ENCODE peak calls at places on chromosomes 5 and 9, in nine cellular contexts. B, T, I, K, F, Q, V, A and O are unnamed samples. For H3K27me3, the result is how much of the 10 kb centered on the place peaks cover.

GRCh38 chr5:146890073-146890472 is 11.5 kb upstream of the PPP2R2B start:
- DNase-seq in B (no peak), T (no peak), I (no peak), K (no peak), F (no peak), Q (no peak), V (no peak), A (no peak), O (no peak)

GRCh38 chr9:132288956-132289355 is 65.8 kb downstream of the SETX start:
- DNase-seq in B (no peak), T (no peak), I (no peak), K (no peak), F (no peak), Q (no peak), V (peak), A (peak), O (peak)

GRCh38 chr9:109272745-109273144 is 48.1 kb downstream of the EPB41L4B start:
- DNase-seq in B (no peak), T (no peak), I (no peak), K (no peak), F (no peak), Q (no peak), V (peak), A (peak), O (no peak)

GRCh38 chr9:109399258-109399767 is 78.5 kb upstream of the EPB41L4B start:
- DNase-seq in B (no peak), T (no peak), I (no peak), K (no peak), F (no peak), Q (no peak), V (no peak), A (no peak), O (no peak)

GRCh38 chr5:170218730-170219129 is 14.1 kb upstream of the C5orf58 start:
- DNase-seq in B (no peak), T (no peak), I (no peak), K (no peak), F (no peak), Q (no peak), V (no peak), A (no peak), O (no peak)

GRCh38 chr9:70043689-70044449 is at the start of gene MAMDC2:
- DNase-seq in B (peak), T (peak), I (peak), K (no peak), F (no peak), Q (no peak), V (peak), A (peak), O (no peak)

GRCh38 chr9:12880406-12881016 is 105.7 kb downstream of the LURAP1L start:
- DNase-seq in B (no peak), T (no peak), I (no peak), K (no peak), F (no peak), Q (peak), V (peak), A (no peak), O (no peak)

GRCh38 chr5:146877178-146877681 is 1.3 kb downstream of the PPP2R2B start:
- DNase-seq in B (no peak), T (no peak), I (no peak), K (no peak), F (no peak), Q (no peak), V (no peak), A (no peak), O (no peak)

GRCh38 chr5:75933489-75933888 is 149.7 kb upstream of the SV2C start:
- DNase-seq in B (no peak), T (no peak), I (no peak), K (no peak), F (no peak), Q (no peak), V (no peak), A (no peak), O (no peak)

GRCh38 chr5:71891856-71892255 is 172.8 kb downstream of the CARTPT start:
- DNase-seq in B (peak), T (no peak), I (no peak), K (no peak), F (peak), Q (no peak), V (peak), A (peak), O (peak)

GRCh38 chr9:124809741-124810500 is 33.0 kb downstream of the OLFML2A start:
- DNase-seq in B (no peak), T (no peak), I (no peak), K (no peak), F (no peak), Q (no peak), V (no peak), A (no peak), O (no peak)

GRCh38 chr5:116577064-116577788 is 2.6 kb upstream of the SEMA6A start:
- DNase-seq in B (peak), T (no peak), I (no peak), K (peak), F (no peak), Q (no peak), V (no peak), A (no peak), O (no peak)

GRCh38 chr5:152688561-152689274 is 283.6 kb upstream of the NMUR2 start:
- DNase-seq in B (no peak), T (peak), I (no peak), K (no peak), F (peak), Q (no peak), V (peak), A (peak), O (no peak)

GRCh38 chr5:1536298-1537165 is 12.8 kb upstream of the LPCAT1 start:
- DNase-seq in B (no peak), T (no peak), I (no peak), K (peak), F (no peak), Q (no peak), V (peak), A (no peak), O (no peak)

GRCh38 chr9:134293576-134294227 is 32.6 kb upstream of the RXRA start:
- DNase-seq in B (no peak), T (no peak), I (no peak), K (no peak), F (no peak), Q (no peak), V (no peak), A (no peak), O (no peak)
- H3K4me3 ChIP-seq in B (no peak), T (no peak), I (peak), K (no peak), F (no peak), Q (peak), V (no peak), A (no peak), O (no peak)

GRCh38 chr9:135280666-135281065 is 193.2 kb downstream of the OLFM1 start:
- DNase-seq in B (no peak), T (no peak), I (no peak), K (no peak), F (no peak), Q (no peak), V (no peak), A (no peak), O (no peak)
- H3K27me3 ChIP-seq in B (under half), T (under half), I (under half), K (under half), F (half or more), Q (under half), V (under half), A (under half), O (under half)

GRCh38 chr5:123511648-123512605 is at the start of gene CSNK1G3:
- DNase-seq in B (peak), T (peak), I (peak), K (peak), F (peak), Q (peak), V (peak), A (peak), O (peak)
- TF ChIP-seq CTCF in B (no peak), T (no peak), I (peak), K (no peak), F (no peak), Q (no peak), V (no peak), A (no peak), O (peak)

GRCh38 chr5:399296-400281 is 43.4 kb upstream of the EXOC3 start:
- DNase-seq in B (peak), T (peak), I (peak), K (peak), F (no peak), Q (peak), V (peak), A (peak), O (no peak)
- H3K4me3 ChIP-seq in B (no peak), T (no peak), I (peak), K (no peak), F (no peak), Q (no peak), V (no peak), A (peak), O (no peak)

GRCh38 chr5:59791602-59792001 is 101.9 kb downstream of the PDE4D start:
- DNase-seq in B (no peak), T (no peak), I (no peak), K (no peak), F (no peak), Q (no peak), V (no peak), A (no peak), O (no peak)
- H3K27me3 ChIP-seq in B (under half), T (under half), I (under half), K (under half), F (under half), Q (under half), V (under half), A (under half), O (under half)

DNA sequence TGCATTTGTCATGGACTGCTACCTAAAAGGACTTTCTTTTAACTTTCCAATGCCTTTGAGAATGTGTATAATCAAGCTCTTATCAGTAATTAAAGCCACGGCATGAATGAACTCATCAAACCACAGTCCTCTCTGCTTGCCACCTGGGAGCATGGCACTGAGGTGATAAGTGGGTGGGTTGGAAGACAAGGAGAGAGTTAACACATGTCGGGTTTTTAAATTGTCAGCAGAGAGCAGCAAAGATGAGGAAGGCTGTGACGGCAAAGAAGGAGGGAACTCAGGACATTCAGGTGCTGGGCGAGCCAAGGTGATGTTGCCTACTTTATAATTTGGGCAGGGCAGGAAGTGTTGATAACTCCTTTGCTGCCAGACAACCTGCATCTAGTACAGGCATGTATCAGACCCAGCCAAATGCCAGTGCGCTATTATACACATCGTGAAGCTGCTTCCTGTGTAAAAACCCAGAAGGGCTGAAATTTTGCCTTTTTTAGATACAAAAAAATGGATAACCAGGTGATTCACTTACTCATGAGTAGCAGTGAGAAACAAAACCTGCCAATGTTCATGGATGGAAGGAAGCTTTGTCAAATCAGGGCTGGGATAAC is 269.1 kb downstream of the KIF4B start:
- DNase-seq in B (no peak), T (no peak), I (no peak), K (no peak), F (no peak), Q (no peak), V (no peak), A (no peak), O (no peak)
- TF ChIP-seq CTCF in B (no peak), T (no peak), I (no peak), K (no peak), F (no peak), Q (no peak), V (no peak), A (no peak), O (no peak)

DNA sequence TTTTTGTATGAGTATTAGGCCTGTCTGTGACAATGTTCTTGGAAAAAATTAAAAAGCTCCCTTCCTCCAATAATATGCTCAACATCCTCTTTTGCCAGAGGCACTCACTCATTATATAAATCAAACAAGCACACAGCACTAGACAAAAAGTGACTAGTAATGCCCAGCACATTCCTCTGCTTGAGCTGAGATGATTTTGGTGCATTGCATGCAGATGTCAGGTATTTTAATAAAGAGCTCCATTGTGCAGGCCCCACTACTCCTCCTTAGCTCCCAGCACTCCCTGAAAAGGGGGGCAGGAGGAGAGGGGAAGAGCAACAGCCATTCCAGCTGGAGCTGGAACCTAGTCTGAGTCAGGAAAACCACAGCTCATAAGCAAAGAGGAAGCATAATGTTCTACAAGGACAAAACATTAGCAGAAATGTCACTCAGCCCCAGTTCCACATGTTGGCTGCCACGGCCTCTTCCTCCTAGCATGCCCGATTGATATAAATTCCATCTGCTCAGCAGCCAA is 348.5 kb downstream of the BNC2 start:
- DNase-seq in B (no peak), T (no peak), I (no peak), K (no peak), F (peak), Q (no peak), V (peak), A (peak), O (no peak)
- H3K4me3 ChIP-seq in B (no peak), T (no peak), I (no peak), K (no peak), F (no peak), Q (no peak), V (no peak), A (no peak), O (no peak)

GRCh38 chr5:149015126-149015525 is 47.7 kb downstream of the SH3TC2 start:
- DNase-seq in B (no peak), T (no peak), I (no peak), K (no peak), F (no peak), Q (no peak), V (no peak), A (no peak), O (no peak)
- H3K27me3 ChIP-seq in B (under half), T (under half), I (under half), K (under half), F (under half), Q (under half), V (under half), A (under half), O (under half)

GRCh38 chr5:150513375-150514309 is 5.7 kb downstream of the NDST1 start:
- DNase-seq in B (no peak), T (no peak), I (no peak), K (no peak), F (no peak), Q (no peak), V (no peak), A (no peak), O (peak)
- TF ChIP-seq CTCF in B (peak), T (peak), I (no peak), K (peak), F (peak), Q (peak), V (peak), A (peak), O (no peak)

GRCh38 chr5:106086352-106086751 is 1584.4 kb downstream of the EFNA5 start:
- DNase-seq in B (peak), T (no peak), I (no peak), K (no peak), F (no peak), Q (no peak), V (no peak), A (no peak), O (no peak)
- H3K4me3 ChIP-seq in B (no peak), T (no peak), I (no peak), K (no peak), F (no peak), Q (no peak), V (no peak), A (no peak), O (no peak)